ENCODE peak calls at places on chromosome 9, in nine cellular contexts. W, M, B, A, U, L, H, Y and G are unnamed samples.

GRCh38 chr9:86303316-86303975 is 21.1 kb upstream of the ISCA1 start:
- DNase-seq in W (no peak), M (no peak), B (peak; percentile 49), A (peak; percentile 35), U (peak; percentile 21), L (no peak), H (peak; percentile 36), Y (no peak), G (no peak)

GRCh38 chr9:121807918-121808278 is 156.5 kb downstream of the DAB2IP start:
- DNase-seq in W (peak; percentile 38), M (no peak), B (no peak), A (no peak), U (no peak), L (peak; percentile 45), H (no peak), Y (no peak), G (no peak)

GRCh38 chr9:101409079-101409477 is 10.4 kb downstream of the ZNF189 start:
- DNase-seq in W (no peak), M (no peak), B (no peak), A (no peak), U (no peak), L (no peak), H (peak; percentile 18), Y (no peak), G (no peak)

GRCh38 chr9:7938092-7938491 is 138.5 kb upstream of the DMAC1 start:
- DNase-seq in W (no peak), M (no peak), B (no peak), A (no peak), U (no peak), L (no peak), H (no peak), Y (no peak), G (no peak)

GRCh38 chr9:121770415-121771273 is 119.2 kb downstream of the DAB2IP start:
- DNase-seq in W (no peak), M (no peak), B (peak; percentile 36), A (peak; percentile 80), U (no peak), L (no peak), H (peak; percentile 81), Y (no peak), G (peak; percentile 35)

GRCh38 chr9:99092643-99093491 is 12.0 kb upstream of the TGFBR1 start:
- DNase-seq in W (no peak), M (no peak), B (no peak), A (no peak), U (no peak), L (no peak), H (no peak), Y (no peak), G (no peak)

GRCh38 chr9:123105490-123105889 is 72.0 kb downstream of the GPR21 start:
- DNase-seq in W (no peak), M (no peak), B (no peak), A (no peak), U (no peak), L (no peak), H (no peak), Y (no peak), G (no peak)

GRCh38 chr9:130891699-130892502 is 4.7 kb downstream of the QRFP start:
- DNase-seq in W (peak; percentile 47), M (no peak), B (no peak), A (no peak), U (no peak), L (no peak), H (no peak), Y (no peak), G (no peak)

GRCh38 chr9:137242329-137243204 is 1.5 kb downstream of the TUBB4B start:
- DNase-seq in W (no peak), M (no peak), B (no peak), A (no peak), U (no peak), L (no peak), H (no peak), Y (no peak), G (no peak)

GRCh38 chr9:38342096-38342495 is 50.4 kb upstream of the ALDH1B1 start:
- DNase-seq in W (no peak), M (no peak), B (no peak), A (no peak), U (no peak), L (no peak), H (no peak), Y (no peak), G (no peak)
- H3K27ac ChIP-seq in W (no peak overlapping the region), M (no peak overlapping the region), B (no peak overlapping the region), A (no peak overlapping the region), U (no peak overlapping the region), L (no peak overlapping the region), H (no peak overlapping the region), Y (no peak overlapping the region), G (no peak overlapping the region)

DNA sequence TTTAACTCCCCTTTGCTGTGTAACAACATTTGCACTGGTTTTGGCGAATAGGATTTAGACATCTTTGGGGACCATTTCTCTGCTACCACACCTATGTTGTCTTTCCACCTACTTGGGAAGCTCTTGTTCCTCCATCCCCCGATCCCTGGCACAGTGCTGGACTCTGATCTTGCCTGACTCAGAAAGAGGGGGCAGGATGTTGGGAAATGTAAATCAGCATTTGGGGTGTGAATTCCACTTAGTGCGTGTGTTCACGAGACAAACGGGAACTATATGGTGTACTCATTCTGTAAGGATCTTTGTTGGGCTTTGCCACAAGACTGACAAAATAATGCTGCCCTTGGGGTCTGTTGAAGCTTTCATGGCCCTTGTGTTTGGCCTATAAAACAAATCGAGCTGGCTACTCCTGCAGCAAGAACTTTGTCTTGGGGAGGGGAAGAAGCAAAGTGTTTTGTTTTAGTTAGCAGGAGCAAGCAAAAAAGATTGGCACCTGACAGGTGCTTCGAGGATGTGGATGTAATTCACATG is 18.5 kb downstream of the TMEM268 start:
- DNase-seq in W (no peak), M (no peak), B (no peak), A (no peak), U (no peak), L (no peak), H (no peak), Y (no peak), G (no peak)
- H3K36me3 ChIP-seq in W (no peaks in the 10 kb centered on the region), M (peaks cover 44% of the 10 kb centered on the region), B (peaks cover 39% of the 10 kb centered on the region), A (no peaks in the 10 kb centered on the region), U (peaks cover 47% of the 10 kb centered on the region), L (no peaks in the 10 kb centered on the region), H (no peaks in the 10 kb centered on the region), Y (peaks cover 14% of the 10 kb centered on the region), G (peaks cover 28% of the 10 kb centered on the region)

GRCh38 chr9:102569436-102569835 is 425.7 kb upstream of the CYLC2 start:
- DNase-seq in W (no peak), M (no peak), B (no peak), A (no peak), U (no peak), L (no peak), H (no peak), Y (no peak), G (no peak)
- H3K9me3 ChIP-seq in W (no peaks in the 10 kb centered on the region), M (no peaks in the 10 kb centered on the region), B (no peaks in the 10 kb centered on the region), A (peaks cover 2% of the 10 kb centered on the region), U (no peaks in the 10 kb centered on the region), L (no peaks in the 10 kb centered on the region), H (no peaks in the 10 kb centered on the region), Y (no peaks in the 10 kb centered on the region), G (no peaks in the 10 kb centered on the region)

DNA sequence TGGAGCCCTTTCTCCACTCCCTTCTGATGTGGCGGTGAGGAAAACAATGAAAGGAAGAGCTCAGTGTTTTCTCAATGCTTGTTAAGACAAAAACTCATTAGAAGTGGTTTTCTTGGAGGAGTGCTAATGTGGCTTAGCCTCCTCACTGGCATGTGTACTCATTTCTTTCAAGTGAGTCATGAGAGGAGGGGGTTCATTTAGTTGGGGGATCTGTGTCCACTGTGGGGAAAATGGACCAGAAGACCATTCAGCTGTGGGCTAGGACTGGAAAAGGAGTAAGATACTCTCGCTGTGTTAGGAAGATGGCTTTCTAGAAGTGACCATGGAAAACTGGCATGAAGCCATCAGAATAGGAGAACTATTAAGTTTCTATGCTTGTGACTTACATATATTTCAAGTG is 23.5 kb downstream of the KLF9 start:
- DNase-seq in W (no peak), M (no peak), B (no peak), A (peak; percentile 72), U (no peak), L (no peak), H (peak; percentile 50), Y (no peak), G (no peak)
- H3K27ac ChIP-seq in W (no peak overlapping the region), M (no peak overlapping the region), B (no peak overlapping the region), A (peak overlapping the region; percentile 37), U (no peak overlapping the region), L (peak overlapping the region; percentile 62), H (no peak overlapping the region), Y (no peak overlapping the region), G (peak overlapping the region; percentile 1)

DNA sequence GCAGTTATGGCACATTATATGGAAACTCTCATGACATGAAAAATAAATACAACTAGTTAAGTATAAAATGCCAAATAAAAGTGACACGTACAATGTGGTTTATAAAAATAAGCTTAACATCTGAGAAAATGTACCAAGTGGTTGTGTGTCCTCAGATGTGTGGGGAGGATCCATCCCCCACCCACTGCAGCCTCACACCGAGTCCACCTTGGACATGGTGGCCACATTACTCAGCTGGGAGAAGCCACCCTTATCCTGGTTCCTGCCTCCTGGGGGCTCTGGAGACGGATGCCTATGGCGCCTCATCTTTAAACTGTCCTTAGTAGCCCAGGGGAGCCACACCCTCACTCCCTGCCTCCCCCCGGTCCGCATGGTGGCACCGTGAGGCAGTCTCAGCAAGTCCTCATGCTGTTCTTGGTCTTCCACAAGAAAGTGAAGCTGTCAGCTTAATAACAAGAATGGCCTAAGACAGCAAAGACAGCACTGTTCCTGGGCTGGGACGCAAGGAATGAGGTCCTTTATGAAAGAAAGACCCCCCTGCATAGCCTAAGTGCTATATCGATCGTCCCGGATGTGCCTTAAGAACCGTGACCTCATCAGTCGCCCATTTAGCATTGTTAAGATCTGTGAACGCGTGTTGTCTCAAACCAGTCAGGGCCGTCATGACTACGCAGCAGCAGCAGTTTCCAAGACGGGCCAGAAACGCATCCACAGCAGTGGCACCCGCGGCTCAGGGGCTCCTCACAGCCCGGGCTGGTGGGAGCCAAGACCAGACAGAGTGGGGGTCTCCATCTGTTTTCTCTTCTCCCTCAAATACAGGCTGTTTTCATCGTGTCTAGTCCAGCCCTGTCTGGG is 56.4 kb downstream of the IPPK start:
- DNase-seq in W (no peak), M (no peak), B (no peak), A (no peak), U (no peak), L (no peak), H (no peak), Y (no peak), G (no peak)
- H3K36me3 ChIP-seq in W (no peaks in the 10 kb centered on the region), M (peaks cover 11% of the 10 kb centered on the region), B (peaks cover 14% of the 10 kb centered on the region), A (peaks cover 14% of the 10 kb centered on the region), U (peaks cover 10% of the 10 kb centered on the region), L (no peaks in the 10 kb centered on the region), H (peaks cover 18% of the 10 kb centered on the region), Y (peaks cover 12% of the 10 kb centered on the region), G (peaks cover 20% of the 10 kb centered on the region)

DNA sequence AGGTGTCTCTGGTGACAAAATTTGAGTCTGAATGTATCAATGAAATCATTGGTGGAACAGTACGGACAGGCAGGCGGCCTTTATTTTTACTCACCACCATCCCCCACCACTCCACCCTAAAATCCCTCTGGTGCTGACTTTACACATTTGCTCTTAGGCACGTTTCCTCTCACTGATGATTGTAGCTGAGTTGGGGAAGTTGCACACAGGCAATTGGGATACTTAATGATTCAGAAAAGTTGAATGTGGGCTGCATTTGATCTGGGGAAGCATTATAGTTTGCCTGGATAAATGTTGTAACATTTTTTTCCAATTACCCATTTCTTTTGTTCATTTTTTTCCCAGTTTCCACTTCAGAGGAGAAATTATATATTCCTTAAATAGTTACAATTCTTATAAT is 658.4 kb downstream of the TLR4 start:
- DNase-seq in W (no peak), M (no peak), B (no peak), A (no peak), U (no peak), L (no peak), H (peak; percentile 66), Y (no peak), G (no peak)
- H3K9me3 ChIP-seq in W (no peaks in the 10 kb centered on the region), M (peaks cover 1% of the 10 kb centered on the region), B (no peaks in the 10 kb centered on the region), A (no peaks in the 10 kb centered on the region), U (no peaks in the 10 kb centered on the region), L (no peaks in the 10 kb centered on the region), H (no peaks in the 10 kb centered on the region), Y (no peaks in the 10 kb centered on the region), G (peaks cover 2% of the 10 kb centered on the region)

GRCh38 chr9:118928723-118929122 is 440.5 kb downstream of the BRINP1 start:
- DNase-seq in W (no peak), M (no peak), B (no peak), A (no peak), U (no peak), L (no peak), H (no peak), Y (no peak), G (no peak)
- H3K27ac ChIP-seq in W (no peak overlapping the region), M (no peak overlapping the region), B (no peak overlapping the region), A (no peak overlapping the region), U (no peak overlapping the region), L (no peak overlapping the region), H (no peak overlapping the region), Y (no peak overlapping the region), G (no peak overlapping the region)